ENCODE peak calls at places on chromosomes 3 and 15, in five cellular contexts. P is suprapubic skin, N is sigmoid colon, A is SK-N-SH, I is transverse colon. W is an unnamed sample.
A peak's percentile ranks its signal among the peaks of the same experiment; 100 is the strongest.

GRCh38 chr3:38110314-38111050 is 26.4 kb downstream of the ACAA1 start:
- DNase-seq in P (no peak), N (peak; percentile 40), A (no peak), I (no peak), W (peak; percentile 31)

GRCh38 chr3:26637698-26638097 is 15.1 kb downstream of the LRRC3B start:
- DNase-seq in P (no peak), N (no peak), A (no peak), I (no peak), W (no peak)

GRCh38 chr3:130933801-130934345 is 40.0 kb downstream of the ATP2C1 start:
- DNase-seq in P (no peak), N (no peak), A (no peak), I (no peak), W (no peak)

GRCh38 chr15:64017082-64017588 is 29.1 kb downstream of the DAPK2 start:
- DNase-seq in P (no peak), N (no peak), A (no peak), I (no peak), W (no peak)

GRCh38 chr15:63043391-63044076 is 987 bp downstream of the TPM1 start:
- DNase-seq in P (no peak), N (peak; percentile 84), A (peak; percentile 60), I (no peak), W (no peak)

GRCh38 chr15:29130461-29130860 is 139.2 kb downstream of the NSMCE3 start:
- DNase-seq in P (no peak), N (no peak), A (no peak), I (no peak), W (no peak)

GRCh38 chr3:42711491-42712343 is 9.1 kb upstream of the HHATL start:
- DNase-seq in P (peak; percentile 39), N (peak; percentile 47), A (peak; percentile 23), I (no peak), W (peak; percentile 34)

GRCh38 chr3:124429129-124429815 is 301.0 kb upstream of the UMPS start:
- DNase-seq in P (no peak), N (no peak), A (peak; percentile 29), I (no peak), W (no peak)

GRCh38 chr3:51637941-51638471 is 33.0 kb upstream of the TEX264 start:
- DNase-seq in P (no peak), N (no peak), A (peak; percentile 68), I (peak; percentile 35), W (no peak)

GRCh38 chr3:62755285-62755684 is 119.9 kb downstream of the CADPS start:
- DNase-seq in P (no peak), N (no peak), A (peak; percentile 23), I (no peak), W (no peak)

GRCh38 chr3:48125886-48126622 is 62.2 kb downstream of the CDC25A start:
- DNase-seq in P (no peak), N (no peak), A (no peak), I (no peak), W (no peak)

GRCh38 chr15:62115847-62116246 is 49.1 kb downstream of the C2CD4A start:
- DNase-seq in P (no peak), N (no peak), A (no peak), I (no peak), W (no peak)

GRCh38 chr3:43559961-43560360 is 61.9 kb downstream of the ANO10 start:
- DNase-seq in P (no peak), N (no peak), A (no peak), I (no peak), W (no peak)

GRCh38 chr3:124512881-124513609 is 217.2 kb upstream of the UMPS start:
- DNase-seq in P (no peak), N (no peak), A (no peak), I (no peak), W (no peak)

GRCh38 chr3:138426211-138426610 is 8.2 kb upstream of the ESYT3 start:
- DNase-seq in P (no peak), N (no peak), A (no peak), I (no peak), W (no peak)

GRCh38 chr15:75508741-75509532 is 57.4 kb upstream of the SIN3A start:
- DNase-seq in P (no peak), N (no peak), A (peak; percentile 40), I (no peak), W (no peak)

GRCh38 chr3:24377218-24377993 is 117.2 kb downstream of the THRB start:
- DNase-seq in P (peak; percentile 67), N (peak; percentile 64), A (no peak), I (no peak), W (no peak)

GRCh38 chr3:134373278-134373941 is 837 bp downstream of the AMOTL2 start:
- DNase-seq in P (peak; percentile 90), N (peak; percentile 95), A (peak; percentile 84), I (peak; percentile 78), W (peak; percentile 86)

GRCh38 chr3:134375542-134376384 is 1.5 kb upstream of the AMOTL2 start:
- DNase-seq in P (peak; percentile 46), N (peak; percentile 65), A (no peak), I (no peak), W (no peak)

GRCh38 chr3:134376385-134376765 is 2.1 kb upstream of the AMOTL2 start:
- DNase-seq in P (peak; percentile 50), N (peak; percentile 62), A (no peak), I (no peak), W (peak; percentile 48)

GRCh38 chr3:134373942-134374790 is at the start of gene AMOTL2:
- DNase-seq in P (peak; percentile 90), N (peak; percentile 95), A (peak; percentile 91), I (peak; percentile 83), W (peak; percentile 85)

GRCh38 chr3:134374791-134375541 is 719 bp upstream of the AMOTL2 start:
- DNase-seq in P (peak; percentile 71), N (peak; percentile 86), A (no peak), I (peak; percentile 67), W (peak; percentile 54)
- TF ChIP-seq CTCF in P (no peak), N (no peak), A (no peak), I (no peak), W (peak; percentile 45)

DNA sequence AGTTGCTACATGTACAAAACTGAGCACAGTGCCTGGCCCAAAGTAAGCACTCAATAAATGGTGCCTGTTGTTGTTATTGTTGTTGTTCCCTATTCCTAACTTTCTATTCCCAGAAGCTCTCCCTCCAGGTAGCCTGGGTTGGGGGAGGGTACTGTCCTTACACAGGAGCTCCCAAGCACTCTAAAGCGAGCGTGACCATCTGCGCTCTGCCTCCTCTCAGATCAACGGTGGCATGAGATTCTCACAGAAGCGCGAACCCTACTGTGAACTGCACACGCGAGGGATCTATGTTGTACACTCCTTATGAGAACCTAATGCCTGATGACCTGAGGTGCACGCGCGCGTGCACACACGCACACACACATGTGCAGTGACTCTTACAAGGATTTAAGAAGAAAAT is 33.9 kb downstream of the ANXA2 start:
- DNase-seq in P (no peak), N (no peak), A (no peak), I (no peak), W (no peak)
- H3K4me1 ChIP-seq in P (peaks cover 41% of the 10 kb centered on the region), N (no peaks in the 10 kb centered on the region), A (peaks cover 42% of the 10 kb centered on the region), I (peaks cover 29% of the 10 kb centered on the region), W (no peaks in the 10 kb centered on the region)

DNA sequence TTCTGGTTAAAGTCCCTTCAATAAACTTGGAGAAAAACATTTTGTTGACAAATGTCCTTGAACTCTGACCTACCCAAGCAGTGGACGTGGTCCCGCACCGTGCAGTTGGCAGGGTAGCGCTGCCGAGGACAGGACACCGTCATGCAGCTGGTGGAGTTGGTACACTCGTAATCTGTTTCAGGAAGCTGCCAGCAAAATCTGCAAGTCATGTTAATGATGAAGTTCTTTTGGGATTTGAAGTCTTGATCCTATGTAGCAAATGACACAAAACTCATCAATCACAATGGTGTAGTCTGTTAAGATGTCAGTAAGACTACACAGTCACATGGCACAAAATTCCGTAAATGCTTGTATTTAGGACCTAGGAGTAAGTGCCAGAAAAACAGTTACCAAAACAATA is 5.5 kb downstream of the TM2D3 start:
- DNase-seq in P (no peak), N (no peak), A (no peak), I (no peak), W (no peak)
- TF ChIP-seq POLR2AphosphoS5 in P (no peak), N (no peak), A (no peak), I (no peak), W (no peak)

GRCh38 chr3:127196002-127196401 is 3.1 kb downstream of the PRR23E start:
- DNase-seq in P (no peak), N (peak; percentile 28), A (no peak), I (no peak), W (no peak)
- TF ChIP-seq CTCF in P (no peak), N (no peak), A (no peak), I (no peak), W (no peak)

GRCh38 chr15:78875107-78875914 is 2.6 kb downstream of the MORF4L1 start:
- DNase-seq in P (no peak), N (no peak), A (no peak), I (no peak), W (no peak)
- H3K4me1 ChIP-seq in P (peaks cover 64% of the 10 kb centered on the region), N (no peaks in the 10 kb centered on the region), A (peaks cover 23% of the 10 kb centered on the region), I (peaks cover 53% of the 10 kb centered on the region), W (peaks cover 3% of the 10 kb centered on the region)

GRCh38 chr3:99479768-99480167 is 158.6 kb upstream of the COL8A1 start:
- DNase-seq in P (no peak), N (no peak), A (no peak), I (no peak), W (no peak)
- TF ChIP-seq POLR2AphosphoS5 in P (no peak), N (no peak), A (no peak), I (no peak), W (no peak)

GRCh38 chr15:43872416-43873020 is 45.7 kb downstream of the WDR76 start:
- DNase-seq in P (no peak), N (no peak), A (peak; percentile 62), I (peak; percentile 11), W (no peak)
- TF ChIP-seq CTCF in P (no peak), N (no peak), A (peak; percentile 79), I (peak; percentile 47), W (no peak)

GRCh38 chr15:69860316-69860715 is 237.4 kb downstream of the TLE3 start:
- DNase-seq in P (no peak), N (no peak), A (no peak), I (no peak), W (no peak)
- H3K4me1 ChIP-seq in P (no peaks in the 10 kb centered on the region), N (no peaks in the 10 kb centered on the region), A (peaks cover 8% of the 10 kb centered on the region), I (no peaks in the 10 kb centered on the region), W (no peaks in the 10 kb centered on the region)

W was measured in breast epithelium.